ENCODE peak calls at places on chromosomes 4 and X, in nine cellular contexts. One of them, this sample, is unnamed.

GRCh38 chr4:55488716-55489115 is 58.0 kb downstream of the CLOCK start:
- DNase-seq in stimulated activated CD4-positive, alpha-beta T cell treated with anti-CD3 and anti-CD28 coated beads, Interleukin-1b, Interleukin-23, amount 100 ng/mL, for 48 hours: no peak
- DNase-seq in mesenteric fat pad: no peak
- DNase-seq in Caki2: no peak
- DNase-seq in CD4-positive, alpha-beta T cell: no peak
- DNase-seq in activated CD8-positive, alpha-beta memory T cell treated with anti-CD3 and anti-CD28 coated beads for 48 hours: no peak
- DNase-seq in head of caudate nucleus: no peak
- DNase-seq in cardiac septum: no peak
- DNase-seq in BE2C: no peak
- DNase-seq in this sample: no peak

GRCh38 chr4:27442146-27442545 is 581.5 kb downstream of the STIM2 start:
- DNase-seq in stimulated activated CD4-positive, alpha-beta T cell treated with anti-CD3 and anti-CD28 coated beads, Interleukin-1b, Interleukin-23, amount 100 ng/mL, for 48 hours: no peak
- DNase-seq in mesenteric fat pad: no peak
- DNase-seq in Caki2: no peak
- DNase-seq in CD4-positive, alpha-beta T cell: no peak
- DNase-seq in activated CD8-positive, alpha-beta memory T cell treated with anti-CD3 and anti-CD28 coated beads for 48 hours: no peak
- DNase-seq in head of caudate nucleus: no peak
- DNase-seq in cardiac septum: no peak
- DNase-seq in BE2C: no peak
- DNase-seq in this sample: no peak

GRCh38 chrX:85052636-85053343 is 49.1 kb downstream of the APOOL start:
- DNase-seq in stimulated activated CD4-positive, alpha-beta T cell treated with anti-CD3 and anti-CD28 coated beads, Interleukin-1b, Interleukin-23, amount 100 ng/mL, for 48 hours: no peak
- DNase-seq in mesenteric fat pad: no peak
- DNase-seq in Caki2: no peak
- DNase-seq in CD4-positive, alpha-beta T cell: no peak
- DNase-seq in activated CD8-positive, alpha-beta memory T cell treated with anti-CD3 and anti-CD28 coated beads for 48 hours: no peak
- DNase-seq in head of caudate nucleus: no peak
- DNase-seq in cardiac septum: no peak
- DNase-seq in BE2C: no peak
- DNase-seq in this sample: no peak

GRCh38 chr4:41935652-41936021 is 408 bp downstream of the TMEM33 start:
- DNase-seq in stimulated activated CD4-positive, alpha-beta T cell treated with anti-CD3 and anti-CD28 coated beads, Interleukin-1b, Interleukin-23, amount 100 ng/mL, for 48 hours: peak; percentile 44
- DNase-seq in mesenteric fat pad: no peak
- DNase-seq in Caki2: peak; percentile 30
- DNase-seq in CD4-positive, alpha-beta T cell: no peak
- DNase-seq in activated CD8-positive, alpha-beta memory T cell treated with anti-CD3 and anti-CD28 coated beads for 48 hours: no peak
- DNase-seq in head of caudate nucleus: no peak
- DNase-seq in cardiac septum: no peak
- DNase-seq in BE2C: no peak
- DNase-seq in this sample: no peak

GRCh38 chr4:2352729-2353221 is 65.7 kb downstream of the ZFYVE28 start:
- DNase-seq in stimulated activated CD4-positive, alpha-beta T cell treated with anti-CD3 and anti-CD28 coated beads, Interleukin-1b, Interleukin-23, amount 100 ng/mL, for 48 hours: no peak
- DNase-seq in mesenteric fat pad: peak; percentile 30
- DNase-seq in Caki2: no peak
- DNase-seq in CD4-positive, alpha-beta T cell: no peak
- DNase-seq in activated CD8-positive, alpha-beta memory T cell treated with anti-CD3 and anti-CD28 coated beads for 48 hours: no peak
- DNase-seq in head of caudate nucleus: no peak
- DNase-seq in cardiac septum: peak; percentile 47
- DNase-seq in BE2C: peak; percentile 7
- DNase-seq in this sample: no peak

GRCh38 chr4:135724426-135724825 is 1522.8 kb upstream of the PABPC4L start:
- DNase-seq in stimulated activated CD4-positive, alpha-beta T cell treated with anti-CD3 and anti-CD28 coated beads, Interleukin-1b, Interleukin-23, amount 100 ng/mL, for 48 hours: no peak
- DNase-seq in mesenteric fat pad: no peak
- DNase-seq in Caki2: peak; percentile 2
- DNase-seq in CD4-positive, alpha-beta T cell: no peak
- DNase-seq in activated CD8-positive, alpha-beta memory T cell treated with anti-CD3 and anti-CD28 coated beads for 48 hours: no peak
- DNase-seq in head of caudate nucleus: no peak
- DNase-seq in cardiac septum: no peak
- DNase-seq in BE2C: no peak
- DNase-seq in this sample: no peak

GRCh38 chr4:3836041-3836801 is 70.0 kb downstream of the ADRA2C start:
- DNase-seq in stimulated activated CD4-positive, alpha-beta T cell treated with anti-CD3 and anti-CD28 coated beads, Interleukin-1b, Interleukin-23, amount 100 ng/mL, for 48 hours: no peak
- DNase-seq in mesenteric fat pad: no peak
- DNase-seq in Caki2: no peak
- DNase-seq in CD4-positive, alpha-beta T cell: no peak
- DNase-seq in activated CD8-positive, alpha-beta memory T cell treated with anti-CD3 and anti-CD28 coated beads for 48 hours: no peak
- DNase-seq in head of caudate nucleus: peak; percentile 29
- DNase-seq in cardiac septum: no peak
- DNase-seq in BE2C: peak; percentile 41
- DNase-seq in this sample: no peak

GRCh38 chr4:77819409-77819835 is 254 bp upstream of the CNOT6L start:
- DNase-seq in stimulated activated CD4-positive, alpha-beta T cell treated with anti-CD3 and anti-CD28 coated beads, Interleukin-1b, Interleukin-23, amount 100 ng/mL, for 48 hours: peak; percentile 23
- DNase-seq in mesenteric fat pad: no peak
- DNase-seq in Caki2: no peak
- DNase-seq in CD4-positive, alpha-beta T cell: no peak
- DNase-seq in activated CD8-positive, alpha-beta memory T cell treated with anti-CD3 and anti-CD28 coated beads for 48 hours: peak; percentile 48
- DNase-seq in head of caudate nucleus: peak; percentile 59
- DNase-seq in cardiac septum: peak; percentile 75
- DNase-seq in BE2C: peak; percentile 54
- DNase-seq in this sample: no peak

GRCh38 chr4:164595751-164596150 is 158.2 kb upstream of the SMIM31 start:
- DNase-seq in stimulated activated CD4-positive, alpha-beta T cell treated with anti-CD3 and anti-CD28 coated beads, Interleukin-1b, Interleukin-23, amount 100 ng/mL, for 48 hours: no peak
- DNase-seq in mesenteric fat pad: no peak
- DNase-seq in Caki2: no peak
- DNase-seq in CD4-positive, alpha-beta T cell: no peak
- DNase-seq in activated CD8-positive, alpha-beta memory T cell treated with anti-CD3 and anti-CD28 coated beads for 48 hours: no peak
- DNase-seq in head of caudate nucleus: no peak
- DNase-seq in cardiac septum: no peak
- DNase-seq in BE2C: no peak
- DNase-seq in this sample: no peak

GRCh38 chr4:110735691-110736090 is 112.8 kb upstream of the PITX2 start:
- DNase-seq in stimulated activated CD4-positive, alpha-beta T cell treated with anti-CD3 and anti-CD28 coated beads, Interleukin-1b, Interleukin-23, amount 100 ng/mL, for 48 hours: no peak
- DNase-seq in mesenteric fat pad: no peak
- DNase-seq in Caki2: no peak
- DNase-seq in CD4-positive, alpha-beta T cell: no peak
- DNase-seq in activated CD8-positive, alpha-beta memory T cell treated with anti-CD3 and anti-CD28 coated beads for 48 hours: no peak
- DNase-seq in head of caudate nucleus: no peak
- DNase-seq in cardiac septum: no peak
- DNase-seq in BE2C: peak; percentile 18
- DNase-seq in this sample: no peak

GRCh38 chr4:112532267-112532666 is 16.3 kb upstream of the NEUROG2 start:
- DNase-seq in stimulated activated CD4-positive, alpha-beta T cell treated with anti-CD3 and anti-CD28 coated beads, Interleukin-1b, Interleukin-23, amount 100 ng/mL, for 48 hours: no peak
- DNase-seq in mesenteric fat pad: no peak
- DNase-seq in Caki2: no peak
- DNase-seq in CD4-positive, alpha-beta T cell: no peak
- DNase-seq in activated CD8-positive, alpha-beta memory T cell treated with anti-CD3 and anti-CD28 coated beads for 48 hours: no peak
- DNase-seq in head of caudate nucleus: no peak
- DNase-seq in cardiac septum: no peak
- DNase-seq in BE2C: no peak
- DNase-seq in this sample: no peak

GRCh38 chr4:89800527-89801103 is 36.3 kb downstream of the SNCA start:
- DNase-seq in stimulated activated CD4-positive, alpha-beta T cell treated with anti-CD3 and anti-CD28 coated beads, Interleukin-1b, Interleukin-23, amount 100 ng/mL, for 48 hours: no peak
- DNase-seq in mesenteric fat pad: no peak
- DNase-seq in Caki2: no peak
- DNase-seq in CD4-positive, alpha-beta T cell: no peak
- DNase-seq in activated CD8-positive, alpha-beta memory T cell treated with anti-CD3 and anti-CD28 coated beads for 48 hours: no peak
- DNase-seq in head of caudate nucleus: no peak
- DNase-seq in cardiac septum: no peak
- DNase-seq in BE2C: no peak
- DNase-seq in this sample: no peak

GRCh38 chr4:3418029-3418762 is 23.6 kb upstream of the HGFAC start:
- DNase-seq in stimulated activated CD4-positive, alpha-beta T cell treated with anti-CD3 and anti-CD28 coated beads, Interleukin-1b, Interleukin-23, amount 100 ng/mL, for 48 hours: no peak
- DNase-seq in mesenteric fat pad: no peak
- DNase-seq in Caki2: no peak
- DNase-seq in CD4-positive, alpha-beta T cell: no peak
- DNase-seq in activated CD8-positive, alpha-beta memory T cell treated with anti-CD3 and anti-CD28 coated beads for 48 hours: no peak
- DNase-seq in head of caudate nucleus: no peak
- DNase-seq in cardiac septum: no peak
- DNase-seq in BE2C: no peak
- DNase-seq in this sample: no peak

GRCh38 chrX:105150557-105150956 is 69.9 kb downstream of the TEX13A start:
- DNase-seq in stimulated activated CD4-positive, alpha-beta T cell treated with anti-CD3 and anti-CD28 coated beads, Interleukin-1b, Interleukin-23, amount 100 ng/mL, for 48 hours: no peak
- DNase-seq in mesenteric fat pad: no peak
- DNase-seq in Caki2: no peak
- DNase-seq in CD4-positive, alpha-beta T cell: no peak
- DNase-seq in activated CD8-positive, alpha-beta memory T cell treated with anti-CD3 and anti-CD28 coated beads for 48 hours: no peak
- DNase-seq in head of caudate nucleus: no peak
- DNase-seq in cardiac septum: no peak
- DNase-seq in BE2C: no peak
- DNase-seq in this sample: no peak

GRCh38 chr4:102525099-102525498 is 23.9 kb downstream of the NFKB1 start:
- DNase-seq in stimulated activated CD4-positive, alpha-beta T cell treated with anti-CD3 and anti-CD28 coated beads, Interleukin-1b, Interleukin-23, amount 100 ng/mL, for 48 hours: no peak
- DNase-seq in mesenteric fat pad: no peak
- DNase-seq in Caki2: no peak
- DNase-seq in CD4-positive, alpha-beta T cell: no peak
- DNase-seq in activated CD8-positive, alpha-beta memory T cell treated with anti-CD3 and anti-CD28 coated beads for 48 hours: no peak
- DNase-seq in head of caudate nucleus: no peak
- DNase-seq in cardiac septum: no peak
- DNase-seq in BE2C: no peak
- DNase-seq in this sample: no peak

GRCh38 chrX:115023139-115023538 is 5.7 kb upstream of the IL13RA2 start:
- DNase-seq in stimulated activated CD4-positive, alpha-beta T cell treated with anti-CD3 and anti-CD28 coated beads, Interleukin-1b, Interleukin-23, amount 100 ng/mL, for 48 hours: no peak
- DNase-seq in mesenteric fat pad: no peak
- DNase-seq in Caki2: peak; percentile 27
- DNase-seq in CD4-positive, alpha-beta T cell: no peak
- DNase-seq in activated CD8-positive, alpha-beta memory T cell treated with anti-CD3 and anti-CD28 coated beads for 48 hours: no peak
- DNase-seq in head of caudate nucleus: no peak
- DNase-seq in cardiac septum: no peak
- DNase-seq in BE2C: peak; percentile 43
- DNase-seq in this sample: no peak

GRCh38 chrX:120144178-120144844 is 14.1 kb upstream of the RHOXF2 start:
- DNase-seq in stimulated activated CD4-positive, alpha-beta T cell treated with anti-CD3 and anti-CD28 coated beads, Interleukin-1b, Interleukin-23, amount 100 ng/mL, for 48 hours: no peak
- DNase-seq in mesenteric fat pad: no peak
- DNase-seq in Caki2: no peak
- DNase-seq in CD4-positive, alpha-beta T cell: no peak
- DNase-seq in activated CD8-positive, alpha-beta memory T cell treated with anti-CD3 and anti-CD28 coated beads for 48 hours: no peak
- DNase-seq in head of caudate nucleus: no peak
- DNase-seq in cardiac septum: no peak
- DNase-seq in BE2C: peak; percentile 19
- DNase-seq in this sample: no peak

GRCh38 chr4:43132010-43132582 is 239.6 kb downstream of the GRXCR1 start:
- DNase-seq in stimulated activated CD4-positive, alpha-beta T cell treated with anti-CD3 and anti-CD28 coated beads, Interleukin-1b, Interleukin-23, amount 100 ng/mL, for 48 hours: peak; percentile 26
- DNase-seq in mesenteric fat pad: no peak
- DNase-seq in Caki2: peak; percentile 19
- DNase-seq in CD4-positive, alpha-beta T cell: no peak
- DNase-seq in activated CD8-positive, alpha-beta memory T cell treated with anti-CD3 and anti-CD28 coated beads for 48 hours: peak; percentile 2
- DNase-seq in head of caudate nucleus: peak; percentile 56
- DNase-seq in cardiac septum: no peak
- DNase-seq in BE2C: peak; percentile 73
- DNase-seq in this sample: peak; percentile 58

GRCh38 chrX:149497626-149498025 is 7.5 kb downstream of the IDS start:
- DNase-seq in stimulated activated CD4-positive, alpha-beta T cell treated with anti-CD3 and anti-CD28 coated beads, Interleukin-1b, Interleukin-23, amount 100 ng/mL, for 48 hours: no peak
- DNase-seq in mesenteric fat pad: no peak
- DNase-seq in Caki2: no peak
- DNase-seq in CD4-positive, alpha-beta T cell: no peak
- DNase-seq in activated CD8-positive, alpha-beta memory T cell treated with anti-CD3 and anti-CD28 coated beads for 48 hours: no peak
- DNase-seq in head of caudate nucleus: no peak
- DNase-seq in cardiac septum: no peak
- DNase-seq in BE2C: no peak
- DNase-seq in this sample: no peak

GRCh38 chr4:3867403-3868100 is 101.4 kb downstream of the ADRA2C start:
- DNase-seq in stimulated activated CD4-positive, alpha-beta T cell treated with anti-CD3 and anti-CD28 coated beads, Interleukin-1b, Interleukin-23, amount 100 ng/mL, for 48 hours: no peak
- DNase-seq in mesenteric fat pad: no peak
- DNase-seq in Caki2: no peak
- DNase-seq in CD4-positive, alpha-beta T cell: no peak
- DNase-seq in activated CD8-positive, alpha-beta memory T cell treated with anti-CD3 and anti-CD28 coated beads for 48 hours: no peak
- DNase-seq in head of caudate nucleus: no peak
- DNase-seq in cardiac septum: peak; percentile 76
- DNase-seq in BE2C: no peak
- DNase-seq in this sample: no peak

GRCh38 chr4:6221296-6221850 is 21.0 kb upstream of the JAKMIP1 start:
- DNase-seq in stimulated activated CD4-positive, alpha-beta T cell treated with anti-CD3 and anti-CD28 coated beads, Interleukin-1b, Interleukin-23, amount 100 ng/mL, for 48 hours: no peak
- DNase-seq in mesenteric fat pad: no peak
- DNase-seq in Caki2: no peak
- DNase-seq in CD4-positive, alpha-beta T cell: no peak
- DNase-seq in activated CD8-positive, alpha-beta memory T cell treated with anti-CD3 and anti-CD28 coated beads for 48 hours: no peak
- DNase-seq in head of caudate nucleus: peak; percentile 50
- DNase-seq in cardiac septum: no peak
- DNase-seq in BE2C: no peak
- DNase-seq in this sample: no peak

GRCh38 chr4:25154594-25155265 is 5.5 kb downstream of the SEPSECS start:
- DNase-seq in stimulated activated CD4-positive, alpha-beta T cell treated with anti-CD3 and anti-CD28 coated beads, Interleukin-1b, Interleukin-23, amount 100 ng/mL, for 48 hours: no peak
- DNase-seq in mesenteric fat pad: no peak
- DNase-seq in Caki2: no peak
- DNase-seq in CD4-positive, alpha-beta T cell: no peak
- DNase-seq in activated CD8-positive, alpha-beta memory T cell treated with anti-CD3 and anti-CD28 coated beads for 48 hours: no peak
- DNase-seq in head of caudate nucleus: no peak
- DNase-seq in cardiac septum: no peak
- DNase-seq in BE2C: no peak
- DNase-seq in this sample: no peak

GRCh38 chr4:1347410-1347864 is 429 bp downstream of the UVSSA start:
- DNase-seq in stimulated activated CD4-positive, alpha-beta T cell treated with anti-CD3 and anti-CD28 coated beads, Interleukin-1b, Interleukin-23, amount 100 ng/mL, for 48 hours: peak; percentile 55
- DNase-seq in mesenteric fat pad: peak; percentile 95
- DNase-seq in Caki2: no peak
- DNase-seq in CD4-positive, alpha-beta T cell: peak; percentile 50
- DNase-seq in activated CD8-positive, alpha-beta memory T cell treated with anti-CD3 and anti-CD28 coated beads for 48 hours: no peak
- DNase-seq in head of caudate nucleus: peak; percentile 14
- DNase-seq in cardiac septum: peak; percentile 83
- DNase-seq in BE2C: peak; percentile 73
- DNase-seq in this sample: peak; percentile 19

GRCh38 chr4:827209-828081 is 1.5 kb upstream of the CPLX1 start:
- DNase-seq in stimulated activated CD4-positive, alpha-beta T cell treated with anti-CD3 and anti-CD28 coated beads, Interleukin-1b, Interleukin-23, amount 100 ng/mL, for 48 hours: no peak
- DNase-seq in mesenteric fat pad: no peak
- DNase-seq in Caki2: no peak
- DNase-seq in CD4-positive, alpha-beta T cell: peak; percentile 31
- DNase-seq in activated CD8-positive, alpha-beta memory T cell treated with anti-CD3 and anti-CD28 coated beads for 48 hours: no peak
- DNase-seq in head of caudate nucleus: no peak
- DNase-seq in cardiac septum: peak; percentile 66
- DNase-seq in BE2C: peak; percentile 21
- DNase-seq in this sample: no peak

GRCh38 chr4:89410687-89411086 is 103.1 kb upstream of the GPRIN3 start:
- DNase-seq in stimulated activated CD4-positive, alpha-beta T cell treated with anti-CD3 and anti-CD28 coated beads, Interleukin-1b, Interleukin-23, amount 100 ng/mL, for 48 hours: no peak
- DNase-seq in mesenteric fat pad: no peak
- DNase-seq in Caki2: no peak
- DNase-seq in CD4-positive, alpha-beta T cell: no peak
- DNase-seq in activated CD8-positive, alpha-beta memory T cell treated with anti-CD3 and anti-CD28 coated beads for 48 hours: no peak
- DNase-seq in head of caudate nucleus: no peak
- DNase-seq in cardiac septum: no peak
- DNase-seq in BE2C: no peak
- DNase-seq in this sample: no peak

GRCh38 chr4:183989931-183990330 is 84.8 kb downstream of the STOX2 start:
- DNase-seq in stimulated activated CD4-positive, alpha-beta T cell treated with anti-CD3 and anti-CD28 coated beads, Interleukin-1b, Interleukin-23, amount 100 ng/mL, for 48 hours: no peak
- DNase-seq in mesenteric fat pad: no peak
- DNase-seq in Caki2: no peak
- DNase-seq in CD4-positive, alpha-beta T cell: no peak
- DNase-seq in activated CD8-positive, alpha-beta memory T cell treated with anti-CD3 and anti-CD28 coated beads for 48 hours: no peak
- DNase-seq in head of caudate nucleus: no peak
- DNase-seq in cardiac septum: no peak
- DNase-seq in BE2C: no peak
- DNase-seq in this sample: no peak

GRCh38 chr4:66574145-66574978 is 904.1 kb upstream of the EPHA5 start:
- DNase-seq in stimulated activated CD4-positive, alpha-beta T cell treated with anti-CD3 and anti-CD28 coated beads, Interleukin-1b, Interleukin-23, amount 100 ng/mL, for 48 hours: no peak
- DNase-seq in mesenteric fat pad: no peak
- DNase-seq in Caki2: no peak
- DNase-seq in CD4-positive, alpha-beta T cell: no peak
- DNase-seq in activated CD8-positive, alpha-beta memory T cell treated with anti-CD3 and anti-CD28 coated beads for 48 hours: no peak
- DNase-seq in head of caudate nucleus: no peak
- DNase-seq in cardiac septum: no peak
- DNase-seq in BE2C: no peak
- DNase-seq in this sample: no peak

GRCh38 chrX:124717537-124717936 is 371.2 kb downstream of the SH2D1A start:
- DNase-seq in stimulated activated CD4-positive, alpha-beta T cell treated with anti-CD3 and anti-CD28 coated beads, Interleukin-1b, Interleukin-23, amount 100 ng/mL, for 48 hours: no peak
- DNase-seq in mesenteric fat pad: no peak
- DNase-seq in Caki2: no peak
- DNase-seq in CD4-positive, alpha-beta T cell: no peak
- DNase-seq in activated CD8-positive, alpha-beta memory T cell treated with anti-CD3 and anti-CD28 coated beads for 48 hours: no peak
- DNase-seq in head of caudate nucleus: no peak
- DNase-seq in cardiac septum: no peak
- DNase-seq in BE2C: no peak
- DNase-seq in this sample: no peak

GRCh38 chr4:184156169-184156568 is 61.5 kb downstream of the ENPP6 start:
- DNase-seq in stimulated activated CD4-positive, alpha-beta T cell treated with anti-CD3 and anti-CD28 coated beads, Interleukin-1b, Interleukin-23, amount 100 ng/mL, for 48 hours: no peak
- DNase-seq in mesenteric fat pad: no peak
- DNase-seq in Caki2: no peak
- DNase-seq in CD4-positive, alpha-beta T cell: no peak
- DNase-seq in activated CD8-positive, alpha-beta memory T cell treated with anti-CD3 and anti-CD28 coated beads for 48 hours: no peak
- DNase-seq in head of caudate nucleus: no peak
- DNase-seq in cardiac septum: no peak
- DNase-seq in BE2C: no peak
- DNase-seq in this sample: no peak

This sample was measured in NCI-H510A treated with DMSO at 0.1 percent for 48 hours.